ENCODE peak calls at places on chromosomes 13 and 19, in four cellular contexts. K is stimulated activated CD4-positive, alpha-beta T cell treated with anti-CD3 and anti-CD28 coated beads, TNF-alpha, amount 100 ng/mL, for 24 hours; C is omental fat pad; G is activated T-helper 1 cell treated with Interleukin-2 at 50 U/mL for 16 hours. V is an unnamed sample.

GRCh38 chr19:10462557-10462956 is 40.6 kb downstream of the KEAP1 start:
- DNase-seq in C (no peak), K (no peak), G (no peak), V (no peak)

GRCh38 chr13:88896466-88896865 is 1225.3 kb downstream of the SLITRK5 start:
- DNase-seq in G (no peak), K (no peak), C (no peak), V (no peak)

GRCh38 chr19:50870417-50871089 is 2.7 kb upstream of the KLK2 start:
- DNase-seq in G (no peak), C (no peak), K (peak; percentile 31), V (no peak)

GRCh38 chr19:2719910-2720776 is 1.0 kb downstream of the DIRAS1 start:
- DNase-seq in G (no peak), K (no peak), C (no peak), V (no peak)

GRCh38 chr13:24274452-24274971 is 34.9 kb upstream of the C1QTNF9 start:
- DNase-seq in C (no peak), G (no peak), K (peak; percentile 71), V (no peak)

GRCh38 chr13:80436571-80437169 is 95.7 kb upstream of the SPRY2 start:
- DNase-seq in G (no peak), C (no peak), K (no peak), V (no peak)

GRCh38 chr19:18271433-18271841 is 2.8 kb downstream of the IQCN start:
- DNase-seq in C (no peak), G (no peak), K (no peak), V (no peak)

GRCh38 chr19:51440846-51441409 is 17.3 kb downstream of the SIGLEC8 start:
- DNase-seq in C (no peak), K (peak; percentile 67), G (no peak), V (no peak)

GRCh38 chr19:35716985-35717664 is 678 bp upstream of the KMT2B start:
- DNase-seq in C (peak; percentile 75), G (peak; percentile 96), K (peak; percentile 96), V (peak; percentile 97)

GRCh38 chr19:3893509-3894179 is 13.2 kb downstream of the ATCAY start:
- DNase-seq in C (no peak), K (no peak), G (no peak), V (no peak)

GRCh38 chr19:43624933-43625332 is 5.5 kb upstream of the ZNF428 start:
- DNase-seq in C (peak; percentile 36), K (peak; percentile 90), G (peak; percentile 70), V (no peak)

GRCh38 chr19:11152318-11153062 is 3.1 kb downstream of the SPC24 start:
- DNase-seq in K (no peak), G (no peak), C (no peak), V (no peak)

GRCh38 chr13:40024962-40025714 is 369.7 kb downstream of the COG6 start:
- DNase-seq in G (no peak), C (no peak), K (no peak), V (no peak)

GRCh38 chr13:73174521-73175010 is 115.8 kb downstream of the KLF5 start:
- DNase-seq in C (no peak), K (no peak), G (no peak), V (no peak)

GRCh38 chr19:35207391-35207871 is 21.1 kb downstream of the FAM187B start:
- DNase-seq in C (no peak), G (no peak), K (no peak), V (no peak)

GRCh38 chr19:30711296-30711695 is 339.1 kb downstream of the ZNF536 start:
- DNase-seq in C (no peak), G (no peak), K (no peak), V (no peak)

GRCh38 chr13:67230774-67231480 is 791 bp upstream of the PCDH9 start:
- DNase-seq in K (peak; percentile 17), G (no peak), C (no peak), V (peak; percentile 64)

GRCh38 chr13:35512271-35512920 is 35.9 kb upstream of the MAB21L1 start:
- DNase-seq in K (no peak), C (no peak), G (no peak), V (no peak)

GRCh38 chr19:11141937-11142527 is 13.6 kb downstream of the SPC24 start:
- DNase-seq in C (no peak), G (no peak), K (no peak), V (no peak)

GRCh38 chr13:90951663-90952062 is 395.8 kb upstream of the MIR17HG start:
- DNase-seq in G (no peak), C (no peak), K (no peak), V (no peak)

GRCh38 chr13:109787135-109787954 is 962 bp upstream of the IRS2 start:
- DNase-seq in G (no peak), C (no peak), K (no peak), V (peak; percentile 76)

GRCh38 chr13:51220706-51221105 is 1.5 kb upstream of the FAM124A start:
- DNase-seq in G (no peak), C (no peak), K (no peak), V (no peak)

GRCh38 chr13:50130686-50131051 is 115.4 kb downstream of the KCNRG start:
- DNase-seq in K (no peak), C (no peak), G (no peak), V (no peak)

GRCh38 chr19:48501446-48501960 is 10.1 kb downstream of the LMTK3 start:
- DNase-seq in G (no peak), K (peak; percentile 52), C (no peak), V (no peak)

GRCh38 chr13:26605845-26606244 is 48.4 kb downstream of the WASF3 start:
- DNase-seq in C (no peak), K (no peak), G (no peak), V (no peak)

GRCh38 chr19:17952041-17952976 is 14.6 kb upstream of the KCNN1 start:
- DNase-seq in G (no peak), K (no peak), C (no peak), V (no peak)

GRCh38 chr13:73189766-73190165 is 131.0 kb downstream of the KLF5 start:
- DNase-seq in K (no peak), C (no peak), G (no peak), V (no peak)

GRCh38 chr19:56403261-56403660 is 871 bp upstream of the ZNF583 start:
- DNase-seq in C (no peak), K (no peak), G (no peak), V (no peak)

GRCh38 chr13:89627991-89628390 is 1719.5 kb upstream of the MIR17HG start:
- DNase-seq in K (no peak), G (no peak), C (no peak), V (no peak)

GRCh38 chr19:30518965-30519606 is 146.9 kb downstream of the ZNF536 start:
- DNase-seq in G (no peak), K (no peak), C (no peak), V (no peak)

GRCh38 chr19:55070755-55071502 is 4.7 kb upstream of the EPS8L1 start:
- DNase-seq in K (no peak), C (no peak), G (no peak), V (no peak)

GRCh38 chr19:6802336-6803035 is 30.0 kb downstream of the VAV1 start:
- DNase-seq in C (no peak), K (peak; percentile 73), G (peak; percentile 59), V (no peak)

GRCh38 chr13:76049397-76049746 is 413.2 kb downstream of the LMO7 start:
- DNase-seq in K (no peak), G (no peak), C (no peak), V (no peak)

GRCh38 chr13:109998808-109999528 is 212.6 kb upstream of the IRS2 start:
- DNase-seq in G (no peak), K (no peak), C (no peak), V (no peak)

GRCh38 chr19:14474827-14475226 is 327 bp downstream of the PTGER1 start:
- DNase-seq in K (no peak), G (no peak), C (no peak), V (no peak)

GRCh38 chr19:44755219-44755618 is 6.7 kb downstream of the BCL3 start:
- DNase-seq in C (no peak), K (no peak), G (no peak), V (no peak)

GRCh38 chr13:80235131-80235530 is 105.8 kb downstream of the SPRY2 start:
- DNase-seq in C (no peak), K (no peak), G (no peak), V (no peak)

GRCh38 chr13:49308104-49308875 is 60.6 kb downstream of the CDADC1 start:
- DNase-seq in K (no peak), C (no peak), G (no peak), V (peak; percentile 90)

GRCh38 chr13:32549788-32550187 is 11.2 kb upstream of the N4BP2L2 start:
- DNase-seq in K (no peak), C (no peak), G (no peak), V (no peak)